ENCODE peak calls at places on chromosomes 5 and 9, in eight cellular contexts. G, Q, W, J, N, D, Z and R are unnamed samples.

GRCh38 chr5:157857821-157858526 is 971 bp downstream of the CLINT1 start:
- DNase-seq in Q (no peak), D (no peak), N (no peak), W (no peak), G (no peak), Z (no peak), J (no peak), R (no peak)

GRCh38 chr5:138754699-138755057 is 1.5 kb downstream of the CTNNA1 start:
- DNase-seq in Z (no peak), D (no peak), W (no peak), N (no peak), G (no peak), J (peak; percentile 44), Q (no peak), R (no peak)

GRCh38 chr5:150992705-150993104 is 27.7 kb upstream of the GPX3 start:
- DNase-seq in Z (no peak), W (no peak), J (no peak), G (no peak), D (no peak), Q (no peak), N (no peak), R (no peak)

GRCh38 chr9:35042081-35042604 is 30.3 kb downstream of the VCP start:
- DNase-seq in N (no peak), Z (no peak), J (no peak), G (no peak), W (no peak), D (no peak), Q (no peak), R (no peak)

GRCh38 chr5:38509185-38509584 is 47.3 kb downstream of the LIFR start:
- DNase-seq in W (no peak), J (peak; percentile 83), D (no peak), N (no peak), Z (no peak), Q (no peak), G (no peak), R (no peak)

GRCh38 chr9:7298123-7298522 is 501.5 kb downstream of the DMAC1 start:
- DNase-seq in G (no peak), W (no peak), D (no peak), Z (no peak), Q (no peak), N (no peak), J (no peak), R (no peak)

GRCh38 chr9:136053757-136054142 is 41.3 kb downstream of the NACC2 start:
- DNase-seq in Z (no peak), N (no peak), D (peak; percentile 60), J (no peak), G (no peak), Q (no peak), W (no peak), R (no peak)

GRCh38 chr5:100644206-100644605 is 109.0 kb downstream of the FAM174A start:
- DNase-seq in Q (no peak), G (no peak), N (no peak), J (no peak), Z (no peak), W (no peak), D (no peak), R (no peak)

GRCh38 chr9:33661186-33661585 is 134.2 kb upstream of the PRSS3 start:
- DNase-seq in W (no peak), N (no peak), D (no peak), G (no peak), Z (no peak), Q (no peak), J (no peak), R (no peak)

GRCh38 chr9:87381050-87381711 is 116.5 kb upstream of the DAPK1 start:
- DNase-seq in Z (no peak), W (no peak), J (no peak), G (no peak), N (no peak), Q (no peak), D (no peak), R (no peak)

GRCh38 chr5:158233735-158234322 is 374.9 kb upstream of the CLINT1 start:
- DNase-seq in G (no peak), Q (no peak), D (no peak), N (no peak), Z (no peak), J (no peak), W (no peak), R (no peak)

GRCh38 chr5:32390819-32391591 is 53.5 kb downstream of the ZFR start:
- DNase-seq in G (no peak), Q (no peak), Z (no peak), D (no peak), N (no peak), J (peak; percentile 88), W (no peak), R (no peak)

GRCh38 chr5:68387107-68387506 is 171.6 kb downstream of the PIK3R1 start:
- DNase-seq in D (no peak), G (no peak), N (no peak), W (no peak), Q (no peak), Z (no peak), J (no peak), R (no peak)

GRCh38 chr5:1405539-1406530 is 39.4 kb downstream of the SLC6A3 start:
- DNase-seq in W (no peak), D (peak; percentile 62), N (peak; percentile 64), G (no peak), Q (no peak), J (no peak), Z (no peak), R (no peak)

GRCh38 chr5:132655821-132656773 is 1.9 kb upstream of the IL13 start:
- DNase-seq in J (no peak), Q (no peak), G (no peak), N (no peak), D (no peak), W (no peak), Z (peak; percentile 72), R (no peak)
- TF ChIP-seq CTCF in J (no peak), Q (no peak), G (no peak), N (peak; percentile 59), D (no peak), W (no peak), Z (no peak), R (no peak)

GRCh38 chr9:21392270-21392669 is 7.1 kb upstream of the IFNA2 start:
- DNase-seq in Z (no peak), W (no peak), G (peak; percentile 37), N (no peak), D (no peak), J (no peak), Q (no peak), R (no peak)
- TF ChIP-seq CTCF in Z (peak; percentile 74), W (peak; percentile 48), G (peak; percentile 7), N (no peak), D (no peak), J (peak; percentile 55), Q (peak; percentile 51), R (no peak)

GRCh38 chr5:181173027-181173419 is 25.6 kb downstream of the OR2V2 start:
- DNase-seq in Q (no peak), G (no peak), W (no peak), D (no peak), Z (no peak), N (peak; percentile 80), J (no peak), R (no peak)
- TF ChIP-seq CTCF in Q (peak; percentile 28), G (peak; percentile 31), W (peak; percentile 38), D (no peak), Z (no peak), N (peak; percentile 97), J (peak; percentile 43), R (peak; percentile 62)

DNA sequence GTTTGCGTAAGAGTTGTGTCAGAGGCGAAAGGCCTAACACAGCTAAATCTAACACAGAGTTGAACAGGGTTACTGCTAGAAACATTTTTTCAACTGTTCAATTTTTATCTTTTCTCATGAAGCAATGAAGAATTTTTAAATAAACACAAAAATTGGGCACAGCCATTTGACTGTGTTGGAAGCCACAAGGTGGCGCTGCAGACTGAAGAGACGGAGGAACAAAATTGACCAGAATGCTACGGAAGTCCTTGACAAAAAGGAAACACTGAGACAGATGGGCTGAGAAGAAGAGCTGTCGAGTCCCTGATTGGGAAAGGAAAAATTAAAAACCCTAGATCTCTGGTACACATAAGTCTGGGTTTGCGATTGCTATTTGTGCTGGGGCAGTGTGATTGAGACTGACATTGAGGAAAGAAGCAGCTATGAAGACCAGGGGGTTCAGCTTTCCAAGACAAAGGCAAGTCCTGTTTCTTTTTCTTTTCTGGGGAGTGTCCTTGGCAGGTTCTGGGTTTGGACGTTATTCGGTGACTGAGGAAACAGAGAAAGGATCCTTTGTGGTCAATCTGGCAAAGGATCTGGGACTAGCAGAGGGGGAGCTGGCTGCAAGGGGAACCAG is at the start of gene PCDHB9:
- DNase-seq in Q (no peak), J (no peak), N (no peak), W (peak; percentile 15), G (no peak), Z (peak; percentile 80), D (no peak), R (no peak)
- TF ChIP-seq CTCF in Q (no peak), J (peak; percentile 44), N (peak; percentile 63), W (peak; percentile 58), G (no peak), Z (peak; percentile 81), D (peak; percentile 45), R (peak; percentile 21)

GRCh38 chr5:177043958-177044357 is 21.5 kb downstream of the ZNF346 start:
- DNase-seq in D (no peak), Z (no peak), J (no peak), W (no peak), Q (no peak), G (no peak), N (no peak), R (no peak)

GRCh38 chr5:177045628-177046027 is 23.1 kb downstream of the ZNF346 start:
- DNase-seq in Q (no peak), W (no peak), G (no peak), Z (no peak), N (no peak), D (no peak), J (no peak), R (no peak)

DNA sequence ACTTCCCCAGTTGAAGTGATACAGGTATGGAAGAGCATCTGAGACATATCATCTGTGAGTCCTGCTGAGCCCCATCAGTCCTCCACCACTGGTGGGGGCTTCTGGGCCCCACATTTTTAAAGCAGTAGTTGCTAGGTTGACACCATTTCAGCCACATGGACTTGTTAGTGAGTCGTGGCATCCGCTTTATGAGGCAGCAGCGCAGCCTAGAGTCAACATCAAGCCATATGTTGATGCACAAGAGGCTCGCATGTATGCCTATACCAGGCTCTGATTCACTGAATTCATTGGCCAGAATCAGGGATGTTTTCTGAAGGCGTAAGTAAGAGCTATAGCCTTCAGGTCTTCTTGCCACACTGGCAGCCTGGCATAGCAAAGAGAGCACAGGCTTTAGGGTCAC is 26.8 kb downstream of the ZNF346 start:
- DNase-seq in W (no peak), G (no peak), J (no peak), Q (no peak), N (no peak), D (no peak), Z (no peak), R (no peak)
- TF ChIP-seq CTCF in W (no peak), G (no peak), J (no peak), Q (no peak), N (no peak), D (no peak), Z (peak; percentile 17), R (no peak)